ENCODE peak calls at places on chromosomes 5 and 9, in four cellular contexts. L is suprapubic skin, Z is substantia nigra, F is Daoy. V is an unnamed sample.

GRCh38 chr5:100595152-100595811 is 60.1 kb downstream of the FAM174A start:
- DNase-seq in F (peak), Z (no peak), L (no peak), V (no peak)

GRCh38 chr9:38622961-38623360 is 2.6 kb upstream of the ANKRD18A start:
- DNase-seq in Z (no peak), L (no peak), F (no peak), V (no peak)

GRCh38 chr9:109092051-109092580 is 27.6 kb downstream of the TMEM245 start:
- DNase-seq in Z (no peak), L (no peak), F (no peak), V (no peak)

GRCh38 chr9:71822455-71822854 is 54.1 kb upstream of the CEMIP2 start:
- DNase-seq in L (no peak), Z (no peak), F (no peak), V (no peak)

GRCh38 chr9:137305788-137306545 is 3.9 kb upstream of the NRARP start:
- DNase-seq in F (peak), L (no peak), Z (no peak), V (no peak)

GRCh38 chr9:116605060-116605459 is 82.0 kb upstream of the TRIM32 start:
- DNase-seq in Z (no peak), F (no peak), L (no peak), V (no peak)

GRCh38 chr9:29001006-29001405 is 1427.7 kb upstream of the C9orf72 start:
- DNase-seq in F (no peak), Z (no peak), L (no peak), V (no peak)

GRCh38 chr9:83062653-83063527 is at the start of gene RASEF:
- DNase-seq in L (no peak), Z (no peak), F (peak), V (peak)

GRCh38 chr5:135391123-135391868 is 7.7 kb downstream of the MACROH2A1 start:
- DNase-seq in F (peak), Z (no peak), L (no peak), V (no peak)

GRCh38 chr9:928363-929042 is 48.0 kb upstream of the DMRT3 start:
- DNase-seq in Z (no peak), F (peak), L (no peak), V (no peak)

GRCh38 chr9:113274474-113275146 is 762 bp downstream of the CDC26 start:
- DNase-seq in Z (no peak), F (peak), L (no peak), V (peak)

GRCh38 chr5:5313081-5313736 is 109.3 kb upstream of the ICE1 start:
- DNase-seq in F (peak), Z (no peak), L (no peak), V (no peak)

GRCh38 chr9:36132081-36132480 is 4.5 kb upstream of the GLIPR2 start:
- DNase-seq in Z (no peak), F (peak), L (no peak), V (no peak)

GRCh38 chr5:102959055-102959454 is 160.9 kb downstream of the GIN1 start:
- DNase-seq in F (peak), Z (no peak), L (no peak), V (no peak)

GRCh38 chr9:72442212-72442607 is 77.2 kb upstream of the ZFAND5 start:
- DNase-seq in F (peak), L (no peak), Z (no peak), V (no peak)

GRCh38 chr9:131289301-131290038 is at the start of gene PLPP7:
- DNase-seq in L (peak), F (peak), Z (peak), V (peak)

GRCh38 chr9:1939466-1939865 is 75.7 kb upstream of the SMARCA2 start:
- DNase-seq in Z (no peak), F (no peak), L (no peak), V (no peak)

GRCh38 chr9:132651259-132651658 is 18.5 kb downstream of the DDX31 start:
- DNase-seq in L (no peak), Z (no peak), F (peak), V (no peak)

GRCh38 chr9:78261403-78262001 is 25.6 kb downstream of the CEP78 start:
- DNase-seq in L (no peak), Z (no peak), F (no peak), V (peak)

GRCh38 chr9:104743377-104743985 is 4.0 kb upstream of the NIPSNAP3A start:
- DNase-seq in L (no peak), F (peak), Z (no peak), V (peak)

GRCh38 chr5:145536133-145536532 is 299.0 kb downstream of the PRELID2 start:
- DNase-seq in L (no peak), Z (no peak), F (no peak), V (no peak)

GRCh38 chr5:102049517-102049916 is 246.6 kb downstream of the SLCO4C1 start:
- DNase-seq in L (no peak), F (no peak), Z (no peak), V (no peak)

GRCh38 chr5:177131019-177131320 is 2.6 kb upstream of the NSD1 start:
- DNase-seq in Z (no peak), L (no peak), F (no peak), V (peak)

GRCh38 chr9:6873862-6874261 is 116.1 kb downstream of the KDM4C start:
- DNase-seq in F (no peak), Z (no peak), L (no peak), V (no peak)

GRCh38 chr9:137411670-137412380 is 11.1 kb downstream of the EXD3 start:
- DNase-seq in Z (no peak), L (no peak), F (peak), V (no peak)

GRCh38 chr5:149938791-149939358 is 5.7 kb downstream of the PDE6A start:
- DNase-seq in Z (no peak), F (peak), L (no peak), V (no peak)

GRCh38 chr5:62314431-62314830 is 8.4 kb downstream of the KIF2A start:
- DNase-seq in L (no peak), F (no peak), Z (no peak), V (no peak)

GRCh38 chr5:3139596-3139995 is 388.1 kb upstream of the IRX2 start:
- DNase-seq in F (peak), L (no peak), Z (no peak), V (no peak)

GRCh38 chr9:26369096-26369495 is 523.5 kb downstream of the CAAP1 start:
- DNase-seq in Z (no peak), L (no peak), F (no peak), V (no peak)

GRCh38 chr5:158140120-158140778 is 281.3 kb upstream of the CLINT1 start:
- DNase-seq in Z (no peak), F (peak), L (no peak), V (no peak)

GRCh38 chr5:57816108-57816507 is 333.5 kb upstream of the ACTBL2 start:
- DNase-seq in F (peak), L (no peak), Z (no peak), V (no peak)

GRCh38 chr5:83107692-83108410 is 30.5 kb downstream of the XRCC4 start:
- DNase-seq in L (no peak), F (no peak), Z (no peak), V (no peak)

GRCh38 chr9:105864248-105864898 is 170.0 kb downstream of the TMEM38B start:
- DNase-seq in F (no peak), Z (no peak), L (no peak), V (no peak)

V was measured in NCI-H2227 treated with DMSO at 0.1 percent for 48 hours.